ENCODE peak calls at places on chromosomes 4 and X, in five cellular contexts. I is mucosa of descending colon, F is nephron progenitor cell, X is dorsolateral prefrontal cortex, C is MCF 10A. P is an unnamed sample.

GRCh38 chr4:36256398-36256828 is 12.1 kb upstream of the ARAP2 start:
- DNase-seq in I (no peak), F (no peak), X (no peak), C (no peak), P (no peak)

GRCh38 chrX:155086202-155086840 is 15.0 kb downstream of the BRCC3 start:
- DNase-seq in I (peak; percentile 30), F (peak; percentile 32), X (no peak), C (peak; percentile 62), P (no peak)

GRCh38 chr4:75248770-75249467 is 265.3 kb downstream of the RCHY1 start:
- DNase-seq in I (no peak), F (no peak), X (no peak), C (peak; percentile 25), P (no peak)

GRCh38 chr4:23981328-23981727 is 91.5 kb upstream of the PPARGC1A start:
- DNase-seq in I (no peak), F (no peak), X (no peak), C (peak; percentile 5), P (no peak)

GRCh38 chrX:132718411-132718810 is 229.6 kb upstream of the MBNL3 start:
- DNase-seq in I (no peak), F (no peak), X (no peak), C (no peak), P (no peak)

GRCh38 chr4:98516441-98517323 is 141.7 kb downstream of the TSPAN5 start:
- DNase-seq in I (no peak), F (no peak), X (no peak), C (peak; percentile 28), P (no peak)

GRCh38 chr4:176660561-176660960 is 132.2 kb downstream of the VEGFC start:
- DNase-seq in I (no peak), F (no peak), X (no peak), C (peak; percentile 44), P (no peak)

GRCh38 chrX:124217289-124218251 is 114.9 kb upstream of the TEX13D start:
- DNase-seq in I (no peak), F (peak; percentile 18), X (no peak), C (no peak), P (no peak)

GRCh38 chr4:122695226-122695625 is 37.3 kb upstream of the BBS12 start:
- DNase-seq in I (no peak), F (no peak), X (no peak), C (no peak), P (no peak)

GRCh38 chrX:97763391-97763790 is 879.7 kb downstream of the RPA4 start:
- DNase-seq in I (no peak), F (no peak), X (no peak), C (no peak), P (no peak)

GRCh38 chr4:53645108-53645507 is 53.8 kb upstream of the LNX1 start:
- DNase-seq in I (peak; percentile 34), F (no peak), X (no peak), C (no peak), P (no peak)

GRCh38 chr4:106266201-106266600 is 49.8 kb downstream of the TBCK start:
- DNase-seq in I (no peak), F (no peak), X (no peak), C (peak; percentile 52), P (no peak)

GRCh38 chr4:43732829-43733426 is 715.7 kb downstream of the KCTD8 start:
- DNase-seq in I (no peak), F (no peak), X (no peak), C (no peak), P (no peak)

GRCh38 chr4:37812713-37813112 is 13.8 kb upstream of the PGM2 start:
- DNase-seq in I (no peak), F (no peak), X (no peak), C (peak; percentile 79), P (no peak)

GRCh38 chr4:183550345-183551080 is 45.7 kb downstream of the ING2 start:
- DNase-seq in I (no peak), F (no peak), X (no peak), C (no peak), P (no peak)
- TF ChIP-seq CTCF in I (no peak), F (no peak), X (no peak), C (no peak), P (no peak)

GRCh38 chr4:27861802-27862201 is 1001.2 kb downstream of the STIM2 start:
- DNase-seq in I (no peak), F (no peak), X (no peak), C (peak; percentile 8), P (no peak)

DNA sequence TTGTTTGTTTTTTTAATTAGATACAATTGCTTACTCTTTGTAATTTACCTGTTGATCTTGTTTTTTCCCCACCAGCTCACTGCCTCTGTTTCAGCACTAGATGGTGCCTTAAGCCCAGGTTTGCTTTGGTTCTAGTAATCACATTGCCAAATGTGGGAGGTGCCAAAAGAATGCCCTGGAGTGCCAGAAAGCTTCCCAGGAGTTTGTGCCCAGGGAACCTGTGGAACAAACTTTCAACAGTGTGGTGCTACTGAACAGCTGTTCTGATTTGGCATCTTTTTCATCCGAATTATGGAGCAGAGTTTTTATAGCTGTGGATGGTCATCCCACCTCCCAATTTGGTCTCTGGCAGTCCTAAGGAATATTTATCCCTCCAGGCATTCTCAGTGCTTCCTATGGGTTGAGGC is 1000.7 kb downstream of the STIM2 start:
- DNase-seq in I (no peak), F (peak; percentile 31), X (no peak), C (peak; percentile 83), P (no peak)
- TF ChIP-seq CTCF in I (no peak), F (peak; percentile 61), X (peak; percentile 54), C (peak; percentile 66), P (peak; percentile 72)

DNA sequence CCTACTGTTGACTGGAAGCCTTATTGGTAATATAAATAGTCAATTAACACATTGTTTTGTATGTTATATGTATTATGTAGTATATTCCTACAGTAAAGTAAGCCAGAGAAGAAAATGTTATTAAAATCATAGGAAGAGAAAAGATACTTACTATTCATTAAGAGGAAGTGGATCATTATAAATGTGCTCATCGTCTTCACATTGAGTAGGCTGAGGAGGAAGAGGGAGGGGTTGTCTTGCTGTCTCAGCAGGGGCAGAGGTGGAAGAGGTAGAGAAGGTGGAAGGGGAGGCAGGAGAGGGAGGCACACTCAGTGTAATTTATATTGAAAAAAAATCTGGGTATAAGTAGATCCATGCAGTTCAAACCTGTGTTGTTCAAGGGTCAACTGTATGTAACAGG is 10.6 kb downstream of the CDKL5 start:
- DNase-seq in I (no peak), F (no peak), X (no peak), C (no peak), P (no peak)
- TF ChIP-seq CTCF in I (no peak), F (no peak), X (no peak), C (no peak), P (no peak)

GRCh38 chrX:12570859-12571501 is 220.2 kb upstream of the PRPS2 start:
- DNase-seq in I (no peak), F (no peak), X (no peak), C (no peak), P (no peak)

GRCh38 chrX:12563121-12563520 is 228.1 kb upstream of the PRPS2 start:
- DNase-seq in I (no peak), F (no peak), X (no peak), C (peak; percentile 22), P (no peak)

GRCh38 chrX:12564221-12564620 is 227.0 kb upstream of the PRPS2 start:
- DNase-seq in I (no peak), F (no peak), X (no peak), C (no peak), P (no peak)

DNA sequence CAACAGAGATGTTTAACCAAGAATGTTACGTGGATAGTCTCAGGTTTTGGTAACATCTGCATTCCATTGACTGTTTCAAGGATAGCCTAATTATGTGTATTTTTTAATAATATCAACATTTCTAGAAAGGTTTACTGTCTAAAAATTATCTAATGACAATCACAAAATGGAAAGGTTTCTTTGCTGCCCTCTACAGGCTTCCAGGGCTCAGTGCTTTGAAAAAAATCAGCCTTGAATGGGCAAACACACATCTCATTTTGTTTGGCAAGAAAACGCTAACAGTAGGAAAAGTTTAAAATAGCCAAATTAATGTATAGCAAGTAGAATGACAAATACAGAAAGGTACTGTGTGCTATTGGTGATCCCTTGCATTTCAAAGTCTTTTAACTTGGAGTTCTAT is 223.4 kb upstream of the PRPS2 start:
- DNase-seq in I (no peak), F (no peak), X (no peak), C (peak; percentile 39), P (no peak)
- TF ChIP-seq CTCF in I (no peak), F (peak; percentile 54), X (peak; percentile 50), C (peak; percentile 51), P (peak; percentile 51)

DNA sequence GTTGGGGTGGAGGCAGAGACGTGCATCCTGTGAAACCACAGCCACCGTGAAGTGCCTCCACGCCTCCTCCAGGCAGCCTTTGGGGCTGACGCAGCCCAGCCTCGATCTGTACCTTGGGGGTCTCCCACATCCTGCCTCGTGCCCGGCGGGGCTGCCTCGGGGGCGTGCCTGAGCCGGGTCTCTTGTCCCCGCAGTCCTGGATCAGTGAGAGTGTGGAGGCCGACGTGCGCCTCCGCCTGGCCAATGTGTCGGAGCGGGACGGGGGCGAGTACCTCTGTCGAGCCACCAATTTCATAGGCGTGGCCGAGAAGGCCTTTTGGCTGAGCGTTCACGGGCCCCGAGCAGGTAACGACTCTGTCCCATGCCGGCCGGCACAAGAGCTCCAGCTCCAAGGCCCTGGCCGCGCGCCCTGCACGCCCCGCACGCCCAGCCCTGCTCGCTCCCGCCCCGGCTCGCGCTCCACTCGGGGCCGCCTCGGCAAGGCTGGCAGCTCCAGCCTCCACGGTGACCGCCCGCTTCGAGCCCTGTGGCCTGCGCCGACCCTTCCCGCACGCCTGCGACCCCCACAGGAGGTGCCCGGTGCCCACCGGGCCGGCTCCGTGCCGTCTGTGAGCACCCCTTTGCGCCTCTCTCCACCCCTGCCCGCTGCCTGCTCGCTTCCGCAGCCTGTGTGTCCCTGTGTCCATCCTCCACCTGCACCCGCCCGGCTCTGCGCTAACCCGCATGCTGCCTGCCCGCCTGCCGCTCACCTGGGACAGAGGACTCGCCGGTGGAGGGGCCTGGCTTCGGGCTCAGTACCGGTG is 9.8 kb downstream of the FGFR3 start:
- DNase-seq in I (no peak), F (no peak), X (no peak), C (no peak), P (no peak)
- TF ChIP-seq CTCF in I (no peak), F (no peak), X (no peak), C (no peak), P (no peak)

GRCh38 chrX:24515447-24515846 is 50.4 kb downstream of the PDK3 start:
- DNase-seq in I (no peak), F (no peak), X (no peak), C (peak; percentile 30), P (no peak)
- TF ChIP-seq CTCF in I (no peak), F (peak; percentile 13), X (peak; percentile 64), C (peak; percentile 14), P (peak; percentile 63)

GRCh38 chrX:77114501-77114900 is 332.7 kb upstream of the FGF16 start:
- DNase-seq in I (no peak), F (no peak), X (no peak), C (no peak), P (no peak)
- TF ChIP-seq CTCF in I (no peak), F (no peak), X (no peak), C (no peak), P (no peak)

GRCh38 chr4:115090483-115091075 is 22.8 kb downstream of the NDST4 start:
- DNase-seq in I (no peak), F (peak; percentile 5), X (no peak), C (peak; percentile 53), P (no peak)
- TF ChIP-seq CTCF in I (peak; percentile 18), F (peak; percentile 71), X (peak; percentile 66), C (peak; percentile 53), P (peak; percentile 66)

GRCh38 chr4:41232406-41232805 is 18.1 kb upstream of the APBB2 start:
- DNase-seq in I (no peak), F (no peak), X (no peak), C (no peak), P (no peak)
- TF ChIP-seq CTCF in I (no peak), F (no peak), X (no peak), C (no peak), P (peak; percentile 11)

GRCh38 chr4:85825937-85826678 is 351.2 kb downstream of the ARHGAP24 start:
- DNase-seq in I (no peak), F (peak; percentile 43), X (no peak), C (peak; percentile 13), P (no peak)
- TF ChIP-seq CTCF in I (no peak), F (no peak), X (peak; percentile 21), C (no peak), P (no peak)